ENCODE peak calls at places on chromosome 4, in five cellular contexts. I is aorta, N is GM06990, F is GM23248, A is K562. B is an unnamed sample.

GRCh38 chr4:86101841-86102240 is 258.0 kb downstream of the MAPK10 start:
- DNase-seq in I (no peak), N (no peak), F (no peak), A (no peak), B (no peak)

GRCh38 chr4:182593864-182594263 is 323.3 kb downstream of the DCTD start:
- DNase-seq in I (no peak), N (no peak), F (no peak), A (no peak), B (no peak)

GRCh38 chr4:110197421-110198398 is 705 bp downstream of the ELOVL6 start:
- DNase-seq in I (peak; percentile 49), N (peak; percentile 73), F (peak; percentile 65), A (peak; percentile 23), B (peak; percentile 57)

GRCh38 chr4:23903859-23904438 is 14.1 kb upstream of the PPARGC1A start:
- DNase-seq in I (no peak), N (no peak), F (no peak), A (no peak), B (no peak)

GRCh38 chr4:184596044-184596616 is 53.1 kb downstream of the CASP3 start:
- DNase-seq in I (no peak), N (no peak), F (no peak), A (no peak), B (no peak)

GRCh38 chr4:67250497-67250896 is 294.8 kb downstream of the CENPC start:
- DNase-seq in I (no peak), N (no peak), F (no peak), A (no peak), B (peak; percentile 1)

GRCh38 chr4:163087805-163088204 is 78.9 kb downstream of the NAF1 start:
- DNase-seq in I (no peak), N (no peak), F (no peak), A (no peak), B (no peak)

GRCh38 chr4:159158989-159159388 is 56.1 kb downstream of the RAPGEF2 start:
- DNase-seq in I (no peak), N (no peak), F (no peak), A (no peak), B (no peak)

GRCh38 chr4:122783301-122784215 is 43.1 kb upstream of the FGF2 start:
- DNase-seq in I (peak; percentile 76), N (no peak), F (peak; percentile 96), A (no peak), B (peak; percentile 98)

GRCh38 chr4:67393699-67394281 is 151.5 kb downstream of the CENPC start:
- DNase-seq in I (no peak), N (peak; percentile 9), F (peak; percentile 51), A (peak; percentile 23), B (peak; percentile 33)

GRCh38 chr4:85228264-85228663 is 246.7 kb upstream of the ARHGAP24 start:
- DNase-seq in I (no peak), N (no peak), F (no peak), A (no peak), B (no peak)

GRCh38 chr4:184400375-184400870 is 73.9 kb downstream of the IRF2 start:
- DNase-seq in I (peak; percentile 71), N (no peak), F (peak; percentile 94), A (no peak), B (peak; percentile 90)

GRCh38 chr4:72895408-72895807 is 174.1 kb downstream of the COX18 start:
- DNase-seq in I (no peak), N (no peak), F (no peak), A (no peak), B (no peak)

GRCh38 chr4:95572304-95572991 is 23.7 kb upstream of the UNC5C start:
- DNase-seq in I (peak; percentile 78), N (no peak), F (no peak), A (no peak), B (peak; percentile 36)

GRCh38 chr4:41185614-41186609 is 28.4 kb downstream of the APBB2 start:
- DNase-seq in I (no peak), N (no peak), F (peak; percentile 29), A (no peak), B (peak; percentile 57)

GRCh38 chr4:110970642-110971041 is 347.8 kb upstream of the PITX2 start:
- DNase-seq in I (peak; percentile 40), N (no peak), F (peak; percentile 51), A (no peak), B (peak; percentile 15)

GRCh38 chr4:163344147-163345050 is 707 bp downstream of the NPY5R start:
- DNase-seq in I (peak; percentile 55), N (no peak), F (no peak), A (no peak), B (peak; percentile 1)

GRCh38 chr4:74252933-74253332 is 55.3 kb upstream of the EPGN start:
- DNase-seq in I (no peak), N (no peak), F (no peak), A (no peak), B (no peak)

GRCh38 chr4:131430302-131430701 is 1718.8 kb upstream of the PCDH10 start:
- DNase-seq in I (no peak), N (no peak), F (no peak), A (no peak), B (no peak)

GRCh38 chr4:162352580-162353107 is 188.8 kb upstream of the FSTL5 start:
- DNase-seq in I (no peak), N (no peak), F (no peak), A (no peak), B (no peak)

GRCh38 chr4:138650917-138651564 is 364.5 kb upstream of the NOCT start:
- DNase-seq in I (no peak), N (no peak), F (peak; percentile 81), A (no peak), B (peak; percentile 58)

GRCh38 chr4:123449780-123450179 is 53.2 kb downstream of the SPRY1 start:
- DNase-seq in I (no peak), N (peak; percentile 64), F (peak; percentile 20), A (no peak), B (peak; percentile 26)

GRCh38 chr4:184475096-184475461 is 729 bp upstream of the IRF2 start:
- DNase-seq in I (peak; percentile 67), N (no peak), F (peak; percentile 79), A (peak; percentile 71), B (peak; percentile 71)

GRCh38 chr4:113708250-113708649 is 53.3 kb downstream of the CAMK2D start:
- DNase-seq in I (no peak), N (no peak), F (peak; percentile 13), A (no peak), B (peak; percentile 36)

GRCh38 chr4:165787516-165788274 is 85.3 kb upstream of the TLL1 start:
- DNase-seq in I (no peak), N (no peak), F (no peak), A (no peak), B (no peak)

GRCh38 chr4:116520886-116521285 is 564.5 kb downstream of the TRAM1L1 start:
- DNase-seq in I (no peak), N (no peak), F (no peak), A (no peak), B (no peak)

GRCh38 chr4:88457307-88458090 is 580 bp downstream of the HERC5 start:
- DNase-seq in I (peak; percentile 67), N (no peak), F (peak; percentile 65), A (no peak), B (peak; percentile 38)

GRCh38 chr4:61614256-61614655 is 414.1 kb downstream of the ADGRL3 start:
- DNase-seq in I (no peak), N (no peak), F (no peak), A (no peak), B (peak; percentile 46)

GRCh38 chr4:137621056-137621455 is 88.8 kb upstream of the PCDH18 start:
- DNase-seq in I (no peak), N (no peak), F (no peak), A (no peak), B (no peak)

GRCh38 chr4:101981756-101982155 is 191.2 kb downstream of the BANK1 start:
- DNase-seq in I (no peak), N (no peak), F (no peak), A (no peak), B (no peak)

GRCh38 chr4:148065069-148065468 is 333.2 kb downstream of the ARHGAP10 start:
- DNase-seq in I (no peak), N (no peak), F (peak; percentile 84), A (no peak), B (peak; percentile 70)

GRCh38 chr4:61443813-61444510 is 243.8 kb downstream of the ADGRL3 start:
- DNase-seq in I (no peak), N (no peak), F (no peak), A (no peak), B (peak; percentile 71)

GRCh38 chr4:4423706-4424498 is 37.0 kb downstream of the NSG1 start:
- DNase-seq in I (no peak), N (no peak), F (no peak), A (no peak), B (no peak)

GRCh38 chr4:4424499-4425115 is 37.7 kb downstream of the NSG1 start:
- DNase-seq in I (no peak), N (no peak), F (no peak), A (no peak), B (no peak)

GRCh38 chr4:4425119-4425690 is 38.3 kb downstream of the NSG1 start:
- DNase-seq in I (no peak), N (no peak), F (peak; percentile 27), A (no peak), B (no peak)

GRCh38 chr4:4421356-4421755 is 34.5 kb downstream of the NSG1 start:
- DNase-seq in I (no peak), N (no peak), F (no peak), A (no peak), B (no peak)

GRCh38 chr4:4422856-4423485 is 36.1 kb downstream of the NSG1 start:
- DNase-seq in I (no peak), N (no peak), F (no peak), A (no peak), B (no peak)
- H3K36me3 ChIP-seq in I (peaks cover 4% of the 10 kb centered on the region), N (peaks cover 26% of the 10 kb centered on the region), F (peaks cover 33% of the 10 kb centered on the region), A (peaks cover 37% of the 10 kb centered on the region), B (peaks cover 8% of the 10 kb centered on the region)

GRCh38 chr4:46950826-46951225 is 41.8 kb upstream of the COX7B2 start:
- DNase-seq in I (no peak), N (no peak), F (no peak), A (no peak), B (no peak)

GRCh38 chr4:46949822-46950221 is 40.8 kb upstream of the COX7B2 start:
- DNase-seq in I (no peak), N (no peak), F (no peak), A (no peak), B (no peak)

GRCh38 chr4:46945062-46945461 is 36.0 kb upstream of the COX7B2 start:
- DNase-seq in I (no peak), N (no peak), F (no peak), A (no peak), B (no peak)

GRCh38 chr4:46946914-46947313 is 37.9 kb upstream of the COX7B2 start:
- DNase-seq in I (no peak), N (no peak), F (peak; percentile 26), A (no peak), B (peak; percentile 24)
- H3K36me3 ChIP-seq in I (no peaks in the 10 kb centered on the region), N (no peaks in the 10 kb centered on the region), F (no peaks in the 10 kb centered on the region), A (no peaks in the 10 kb centered on the region), B (no peaks in the 10 kb centered on the region)

GRCh38 chr4:168241953-168242352 is 76.6 kb downstream of the DDX60 start:
- DNase-seq in I (no peak), N (no peak), F (no peak), A (no peak), B (no peak)
- H3K36me3 ChIP-seq in I (peaks cover 5% of the 10 kb centered on the region), N (no peaks in the 10 kb centered on the region), F (no peaks in the 10 kb centered on the region), A (no peaks in the 10 kb centered on the region), B (no peaks in the 10 kb centered on the region)

DNA sequence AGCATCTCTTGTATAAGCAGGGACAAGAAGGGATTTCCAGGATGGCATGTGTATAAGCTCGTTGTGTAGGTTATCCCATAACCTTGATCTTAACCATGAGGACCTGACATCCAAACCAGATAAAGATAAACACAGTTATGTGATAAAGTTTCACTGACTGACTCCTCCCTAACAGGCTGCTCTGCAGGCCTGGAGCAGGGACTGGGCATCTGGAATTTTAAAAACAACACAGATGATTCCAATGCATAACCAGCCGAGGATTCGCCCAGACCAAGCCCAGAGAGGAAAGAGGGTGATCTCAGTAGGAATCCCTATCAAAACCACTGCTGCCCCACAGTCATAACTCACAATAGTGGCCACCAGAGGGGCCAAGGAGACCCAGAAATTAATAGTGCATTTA is 22.7 kb downstream of the KLF3 start:
- DNase-seq in I (no peak), N (no peak), F (no peak), A (no peak), B (no peak)
- H3K36me3 ChIP-seq in I (peaks cover 5% of the 10 kb centered on the region), N (no peaks in the 10 kb centered on the region), F (peaks cover 47% of the 10 kb centered on the region), A (peaks cover 95% of the 10 kb centered on the region), B (peaks cover 16% of the 10 kb centered on the region)

B was measured in fibroblast of lung.